ENCODE peak calls at places on chromosomes 7 and 10, in seven cellular contexts. W is astrocyte of the spinal cord, D is omental fat pad, L is GM13976, E is left lung, V is AG10803, U is AG09309. X is an unnamed sample.

GRCh38 chr10:80528185-80528700 is 9.5 kb upstream of the SH2D4B start:
- DNase-seq in W (no peak), V (no peak), E (no peak), D (no peak), L (no peak), U (no peak), X (no peak)

GRCh38 chr10:63133056-63133786 is at the start of gene NRBF2:
- DNase-seq in D (peak), E (peak), V (peak), W (peak), L (peak), U (peak), X (peak)

GRCh38 chr7:66557214-66558200 is 71.2 kb upstream of the KCTD7 start:
- DNase-seq in U (no peak), E (peak), W (peak), V (peak), L (peak), D (peak), X (peak)

GRCh38 chr7:135620980-135621850 is 41.1 kb upstream of the STMP1 start:
- DNase-seq in L (peak), D (no peak), E (no peak), V (peak), W (peak), U (peak), X (peak)

GRCh38 chr7:27860800-27861199 is 120.8 kb downstream of the TAX1BP1 start:
- DNase-seq in W (no peak), E (no peak), L (no peak), V (no peak), D (no peak), U (no peak), X (no peak)

GRCh38 chr7:6422926-6423632 is 24.7 kb downstream of the DAGLB start:
- DNase-seq in D (no peak), W (no peak), E (peak), V (no peak), U (no peak), L (no peak), X (no peak)

GRCh38 chr7:73831656-73832579 is 1.1 kb downstream of the CLDN4 start:
- DNase-seq in V (no peak), W (no peak), E (peak), U (no peak), D (no peak), L (peak), X (no peak)

GRCh38 chr7:92244803-92245486 is 769 bp downstream of the KRIT1 start:
- DNase-seq in W (peak), D (no peak), E (no peak), L (no peak), V (peak), U (no peak), X (peak)

GRCh38 chr7:157459966-157460365 is 123.2 kb downstream of the DNAJB6 start:
- DNase-seq in V (no peak), E (peak), D (no peak), W (no peak), U (no peak), L (no peak), X (no peak)

GRCh38 chr10:13803566-13804554 is 217.1 kb downstream of the PRPF18 start:
- DNase-seq in E (no peak), D (no peak), L (no peak), U (no peak), V (no peak), W (peak), X (peak)

GRCh38 chr7:33062023-33062781 is at the start of gene NT5C3A:
- DNase-seq in U (no peak), V (no peak), D (no peak), W (peak), L (peak), E (peak), X (peak)
- TF ChIP-seq CTCF in U (no peak), V (no peak), D (no peak), W (no peak), L (no peak), E (no peak), X (no peak)

GRCh38 chr10:47438857-47439474 is 44.9 kb downstream of the ANXA8 start:
- DNase-seq in W (peak), U (peak), D (no peak), L (peak), E (no peak), V (peak), X (peak)
- TF ChIP-seq CTCF in W (peak), U (peak), D (no peak), L (no peak), E (no peak), V (peak), X (peak)

GRCh38 chr7:17009007-17009719 is 127.4 kb upstream of the AGR3 start:
- DNase-seq in L (peak), D (no peak), W (peak), E (no peak), U (no peak), V (peak), X (peak)
- TF ChIP-seq CTCF in L (no peak), D (no peak), W (no peak), E (peak), U (peak), V (peak), X (peak)

GRCh38 chr7:773622-773915 is 46.5 kb upstream of the PRKAR1B start:
- DNase-seq in U (no peak), D (no peak), E (peak), V (no peak), L (no peak), W (no peak), X (no peak)

GRCh38 chr7:772861-773621 is 46.0 kb upstream of the PRKAR1B start:
- DNase-seq in U (no peak), V (no peak), D (no peak), E (peak), W (no peak), L (no peak), X (no peak)

GRCh38 chr7:776381-776780 is 49.3 kb upstream of the PRKAR1B start:
- DNase-seq in L (no peak), W (no peak), E (peak), D (no peak), U (no peak), V (no peak), X (no peak)

GRCh38 chr7:772392-772791 is 45.3 kb upstream of the PRKAR1B start:
- DNase-seq in V (no peak), W (no peak), L (no peak), E (peak), U (no peak), D (no peak), X (no peak)

GRCh38 chr7:774161-775109 is 47.4 kb upstream of the PRKAR1B start:
- DNase-seq in V (peak), U (no peak), E (peak), D (peak), W (peak), L (peak), X (peak)
- TF ChIP-seq CTCF in V (peak), U (peak), E (peak), D (no peak), W (peak), L (peak), X (peak)

X was measured in choroid plexus epithelial cell.